ENCODE peak calls at places on chromosomes 12 and 14, in five cellular contexts. B is HuH-7.5; Z is CD8-positive, alpha-beta memory T cell; W is body of pancreas; H is amygdala. O is an unnamed sample.

GRCh38 chr12:88986056-88986455 is 366.2 kb downstream of the DUSP6 start:
- DNase-seq in Z (no peak), W (no peak), B (no peak), H (no peak), O (no peak)

GRCh38 chr14:32013083-32013482 is 64.0 kb upstream of the ARHGAP5 start:
- DNase-seq in B (no peak), W (no peak), Z (no peak), H (no peak), O (no peak)

GRCh38 chr12:95802482-95803264 is 12.1 kb upstream of the NTN4 start:
- DNase-seq in B (no peak), W (peak; percentile 51), Z (no peak), H (no peak), O (no peak)

GRCh38 chr12:46815792-46816191 is 10.0 kb downstream of the SLC38A4 start:
- DNase-seq in Z (no peak), B (no peak), W (no peak), H (no peak), O (no peak)

GRCh38 chr12:21149849-21150248 is 18.9 kb downstream of the SLCO1B1 start:
- DNase-seq in Z (no peak), W (no peak), B (no peak), H (no peak), O (no peak)

GRCh38 chr12:71683633-71684032 is 2.2 kb upstream of the TMEM19 start:
- DNase-seq in Z (no peak), B (no peak), H (no peak), W (no peak), O (no peak)

GRCh38 chr14:85122690-85123089 is 407.3 kb upstream of the FLRT2 start:
- DNase-seq in H (no peak), Z (no peak), B (no peak), W (no peak), O (no peak)

GRCh38 chr12:1815814-1816729 is 4.3 kb upstream of the LRTM2 start:
- DNase-seq in W (no peak), B (no peak), H (no peak), Z (no peak), O (no peak)

GRCh38 chr12:69154585-69155363 is 84.6 kb upstream of the CPSF6 start:
- DNase-seq in W (peak; percentile 80), B (peak; percentile 47), Z (peak; percentile 68), H (peak; percentile 54), O (peak; percentile 68)